ENCODE peak calls at places on chromosomes 12 and 14, in five cellular contexts. G, X, C, L and S are unnamed samples. For H3K4me1, the result is how much of the 10 kb centered on the place peaks cover.

GRCh38 chr14:94062344-94062904 is 18.6 kb downstream of the DDX24 start:
- DNase-seq in L (no peak), C (no peak), G (no peak), X (no peak), S (no peak)

GRCh38 chr12:97024393-97024792 is 117.3 kb downstream of the NEDD1 start:
- DNase-seq in X (no peak), L (no peak), G (no peak), C (no peak), S (no peak)

GRCh38 chr12:47391566-47391965 is 311.8 kb upstream of the AMIGO2 start:
- DNase-seq in X (no peak), C (peak), L (no peak), G (peak), S (no peak)

GRCh38 chr14:95254356-95254755 is 65.4 kb downstream of the CLMN start:
- DNase-seq in X (no peak), G (no peak), L (no peak), C (no peak), S (no peak)

GRCh38 chr12:68113644-68114043 is 45.9 kb downstream of the IFNG start:
- DNase-seq in X (no peak), G (peak), C (no peak), L (no peak), S (no peak)

GRCh38 chr12:102726686-102727085 is 190.4 kb downstream of the PAH start:
- DNase-seq in X (no peak), L (no peak), C (no peak), G (no peak), S (no peak)

GRCh38 chr12:51901121-51901812 is 6.0 kb upstream of the ACVRL1 start:
- DNase-seq in X (no peak), G (peak), L (no peak), C (no peak), S (no peak)

GRCh38 chr14:104337381-104337780 is 199.0 kb downstream of the KIF26A start:
- DNase-seq in C (peak), G (no peak), X (peak), L (no peak), S (no peak)

GRCh38 chr12:50765325-50765911 is 1.5 kb downstream of the ATF1 start:
- DNase-seq in X (no peak), L (peak), G (peak), C (peak), S (peak)

GRCh38 chr12:79873223-79873622 is 61.7 kb downstream of the PPP1R12A start:
- DNase-seq in L (no peak), C (no peak), G (no peak), X (no peak), S (no peak)

GRCh38 chr12:132840536-132840935 is 11.9 kb upstream of the GOLGA3 start:
- DNase-seq in G (no peak), L (no peak), C (no peak), X (no peak), S (no peak)

GRCh38 chr14:101962503-101962874 is 1.9 kb upstream of the DYNC1H1 start:
- DNase-seq in X (peak), L (peak), G (peak), C (peak), S (peak)

GRCh38 chr12:48882972-48883304 is 17.3 kb upstream of the RND1 start:
- DNase-seq in L (no peak), X (no peak), C (peak), G (no peak), S (no peak)

GRCh38 chr12:131209082-131210070 is 255.7 kb downstream of the ADGRD1 start:
- DNase-seq in L (no peak), C (no peak), X (no peak), G (no peak), S (no peak)

GRCh38 chr12:51973560-51973959 is 22.1 kb downstream of the ACVR1B start:
- DNase-seq in L (no peak), X (no peak), G (no peak), C (no peak), S (no peak)

GRCh38 chr14:102363182-102363952 is 626 bp downstream of the TECPR2 start:
- DNase-seq in X (no peak), C (peak), L (peak), G (peak), S (no peak)

GRCh38 chr12:25324861-25325260 is 74.1 kb upstream of the KRAS start:
- DNase-seq in G (no peak), L (no peak), C (no peak), X (no peak), S (no peak)
- H3K4me1 ChIP-seq in G (under half), L (under half), C (under half), X (under half), S (under half)

GRCh38 chr14:105493921-105494605 is 3.0 kb downstream of the TEDC1 start:
- DNase-seq in X (no peak), G (no peak), C (no peak), L (peak), S (no peak)
- TF ChIP-seq POLR2A in X (no peak), G (no peak), C (no peak), L (no peak), S (no peak)

DNA sequence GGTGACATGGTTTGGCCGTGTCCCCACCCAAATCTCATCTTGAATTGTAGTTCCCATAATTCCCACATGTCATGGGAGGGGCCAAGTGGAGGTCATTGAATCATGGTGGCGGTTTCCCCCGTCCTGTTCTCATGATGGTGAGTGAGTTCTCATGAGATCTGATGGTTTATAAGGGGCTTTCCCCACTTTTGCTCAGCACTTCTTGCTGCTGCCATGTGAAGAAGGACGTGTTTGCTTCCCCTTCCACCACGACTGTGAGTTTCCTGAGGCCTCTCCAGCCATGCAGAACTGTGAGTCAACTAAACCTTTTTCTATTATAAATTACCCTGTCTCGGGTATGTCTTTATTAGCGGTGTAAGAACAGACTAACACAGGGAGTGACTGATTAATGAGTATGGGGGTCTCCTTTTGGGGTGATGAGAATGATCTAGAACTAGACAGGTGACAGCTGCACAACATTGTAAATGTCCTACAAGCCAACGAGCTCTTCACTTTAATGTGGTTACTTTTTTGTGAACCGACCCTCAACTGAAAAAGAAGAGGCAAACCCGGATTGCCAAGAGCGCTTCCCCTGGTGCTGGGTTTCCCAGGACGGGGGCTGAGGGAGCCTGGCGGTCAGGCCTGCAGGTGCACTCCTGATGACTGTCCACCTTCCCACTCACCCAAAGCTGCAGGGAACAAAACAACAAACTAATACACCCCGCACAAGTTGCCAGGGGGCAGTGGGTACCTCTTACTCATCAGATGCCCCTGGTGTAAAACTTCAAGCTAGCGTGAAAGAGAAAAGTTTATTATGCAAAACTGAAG is 90.1 kb downstream of the NCOR2 start:
- DNase-seq in X (no peak), G (no peak), C (no peak), L (peak), S (no peak)
- H3K27ac ChIP-seq in X (no peak), G (no peak), C (no peak), L (no peak), S (no peak)

GRCh38 chr12:95787274-95787814 is 3.2 kb downstream of the NTN4 start:
- DNase-seq in C (no peak), X (no peak), G (no peak), L (no peak), S (no peak)
- H3K4me1 ChIP-seq in C (half or more), X (under half), G (under half), L (under half), S (half or more)

GRCh38 chr12:56628671-56629458 is 1.3 kb downstream of the BAZ2A start:
- DNase-seq in X (peak), L (peak), G (peak), C (peak), S (peak)
- TF ChIP-seq POLR2A in X (no peak), L (no peak), G (peak), C (no peak), S (peak)

GRCh38 chr14:61264699-61265098 is 16.4 kb downstream of the TMEM30B start:
- DNase-seq in X (no peak), L (no peak), G (no peak), C (no peak), S (no peak)
- H3K27ac ChIP-seq in X (no peak), L (no peak), G (no peak), C (no peak), S (no peak)